ENCODE peak calls at places on chromosomes 4 and X, in ten cellular contexts. One of them, this sample, is unnamed.

GRCh38 chr4:2136736-2137135 is 77.6 kb downstream of the NAT8L start:
- DNase-seq in AG09309: no peak
- DNase-seq in left colon: no peak
- DNase-seq in right lobe of liver: no peak
- DNase-seq in NCI-H2171: no peak
- DNase-seq in activated T-cell treated with anti-CD3 and anti-CD28 coated beads, Interleukin-2, amount 50 U/mL, for 24 hours: no peak
- DNase-seq in stimulated activated CD8-positive, alpha-beta memory T cell treated with anti-CD3 and anti-CD28 coated beads, Interleukin-12 subunit alpha, Interleukin-12 subunit beta, amount 100 ng/mL, for 4 hours: no peak
- DNase-seq in mucosa of descending colon: no peak
- DNase-seq in hypothalamus: no peak
- DNase-seq in smooth muscle cell of the brain vasculature: no peak
- DNase-seq in this sample: no peak

GRCh38 chr4:151567056-151567455 is 158.1 kb downstream of the FHIP1A start:
- DNase-seq in AG09309: no peak
- DNase-seq in left colon: no peak
- DNase-seq in right lobe of liver: no peak
- DNase-seq in NCI-H2171: no peak
- DNase-seq in activated T-cell treated with anti-CD3 and anti-CD28 coated beads, Interleukin-2, amount 50 U/mL, for 24 hours: no peak
- DNase-seq in stimulated activated CD8-positive, alpha-beta memory T cell treated with anti-CD3 and anti-CD28 coated beads, Interleukin-12 subunit alpha, Interleukin-12 subunit beta, amount 100 ng/mL, for 4 hours: no peak
- DNase-seq in mucosa of descending colon: no peak
- DNase-seq in hypothalamus: no peak
- DNase-seq in smooth muscle cell of the brain vasculature: no peak
- DNase-seq in this sample: no peak

GRCh38 chr4:4868506-4869379 is 9.3 kb downstream of the MSX1 start:
- DNase-seq in AG09309: no peak
- DNase-seq in left colon: no peak
- DNase-seq in right lobe of liver: no peak
- DNase-seq in NCI-H2171: no peak
- DNase-seq in activated T-cell treated with anti-CD3 and anti-CD28 coated beads, Interleukin-2, amount 50 U/mL, for 24 hours: no peak
- DNase-seq in stimulated activated CD8-positive, alpha-beta memory T cell treated with anti-CD3 and anti-CD28 coated beads, Interleukin-12 subunit alpha, Interleukin-12 subunit beta, amount 100 ng/mL, for 4 hours: no peak
- DNase-seq in mucosa of descending colon: no peak
- DNase-seq in hypothalamus: no peak
- DNase-seq in smooth muscle cell of the brain vasculature: no peak
- DNase-seq in this sample: no peak

GRCh38 chr4:25938251-25939186 is 24.5 kb downstream of the SMIM20 start:
- DNase-seq in AG09309: peak; percentile 52
- DNase-seq in left colon: no peak
- DNase-seq in right lobe of liver: no peak
- DNase-seq in NCI-H2171: no peak
- DNase-seq in activated T-cell treated with anti-CD3 and anti-CD28 coated beads, Interleukin-2, amount 50 U/mL, for 24 hours: peak; percentile 38
- DNase-seq in stimulated activated CD8-positive, alpha-beta memory T cell treated with anti-CD3 and anti-CD28 coated beads, Interleukin-12 subunit alpha, Interleukin-12 subunit beta, amount 100 ng/mL, for 4 hours: no peak
- DNase-seq in mucosa of descending colon: no peak
- DNase-seq in hypothalamus: no peak
- DNase-seq in smooth muscle cell of the brain vasculature: no peak
- DNase-seq in this sample: no peak

GRCh38 chr4:75069493-75070074 is 136.7 kb downstream of the PARM1 start:
- DNase-seq in AG09309: no peak
- DNase-seq in left colon: no peak
- DNase-seq in right lobe of liver: no peak
- DNase-seq in NCI-H2171: no peak
- DNase-seq in activated T-cell treated with anti-CD3 and anti-CD28 coated beads, Interleukin-2, amount 50 U/mL, for 24 hours: no peak
- DNase-seq in stimulated activated CD8-positive, alpha-beta memory T cell treated with anti-CD3 and anti-CD28 coated beads, Interleukin-12 subunit alpha, Interleukin-12 subunit beta, amount 100 ng/mL, for 4 hours: no peak
- DNase-seq in mucosa of descending colon: no peak
- DNase-seq in hypothalamus: no peak
- DNase-seq in smooth muscle cell of the brain vasculature: no peak
- DNase-seq in this sample: no peak

GRCh38 chr4:37002625-37003024 is 241.9 kb upstream of the NWD2 start:
- DNase-seq in AG09309: no peak
- DNase-seq in left colon: no peak
- DNase-seq in right lobe of liver: no peak
- DNase-seq in NCI-H2171: no peak
- DNase-seq in activated T-cell treated with anti-CD3 and anti-CD28 coated beads, Interleukin-2, amount 50 U/mL, for 24 hours: no peak
- DNase-seq in stimulated activated CD8-positive, alpha-beta memory T cell treated with anti-CD3 and anti-CD28 coated beads, Interleukin-12 subunit alpha, Interleukin-12 subunit beta, amount 100 ng/mL, for 4 hours: no peak
- DNase-seq in mucosa of descending colon: no peak
- DNase-seq in hypothalamus: no peak
- DNase-seq in smooth muscle cell of the brain vasculature: no peak
- DNase-seq in this sample: no peak

GRCh38 chrX:14029039-14029424 is 660 bp downstream of the GEMIN8 start:
- DNase-seq in AG09309: no peak
- DNase-seq in left colon: no peak
- DNase-seq in right lobe of liver: no peak
- DNase-seq in NCI-H2171: no peak
- DNase-seq in activated T-cell treated with anti-CD3 and anti-CD28 coated beads, Interleukin-2, amount 50 U/mL, for 24 hours: no peak
- DNase-seq in stimulated activated CD8-positive, alpha-beta memory T cell treated with anti-CD3 and anti-CD28 coated beads, Interleukin-12 subunit alpha, Interleukin-12 subunit beta, amount 100 ng/mL, for 4 hours: no peak
- DNase-seq in mucosa of descending colon: no peak
- DNase-seq in hypothalamus: no peak
- DNase-seq in smooth muscle cell of the brain vasculature: no peak
- DNase-seq in this sample: no peak

GRCh38 chr4:31124008-31124645 is 404.0 kb downstream of the PCDH7 start:
- DNase-seq in AG09309: no peak
- DNase-seq in left colon: no peak
- DNase-seq in right lobe of liver: no peak
- DNase-seq in NCI-H2171: no peak
- DNase-seq in activated T-cell treated with anti-CD3 and anti-CD28 coated beads, Interleukin-2, amount 50 U/mL, for 24 hours: no peak
- DNase-seq in stimulated activated CD8-positive, alpha-beta memory T cell treated with anti-CD3 and anti-CD28 coated beads, Interleukin-12 subunit alpha, Interleukin-12 subunit beta, amount 100 ng/mL, for 4 hours: no peak
- DNase-seq in mucosa of descending colon: no peak
- DNase-seq in hypothalamus: no peak
- DNase-seq in smooth muscle cell of the brain vasculature: no peak
- DNase-seq in this sample: no peak

GRCh38 chrX:348461-349117 is 30.0 kb upstream of the GTPBP6 start:
- DNase-seq in AG09309: no peak
- DNase-seq in left colon: no peak
- DNase-seq in right lobe of liver: no peak
- DNase-seq in NCI-H2171: no peak
- DNase-seq in activated T-cell treated with anti-CD3 and anti-CD28 coated beads, Interleukin-2, amount 50 U/mL, for 24 hours: no peak
- DNase-seq in stimulated activated CD8-positive, alpha-beta memory T cell treated with anti-CD3 and anti-CD28 coated beads, Interleukin-12 subunit alpha, Interleukin-12 subunit beta, amount 100 ng/mL, for 4 hours: no peak
- DNase-seq in mucosa of descending colon: no peak
- DNase-seq in hypothalamus: no peak
- DNase-seq in smooth muscle cell of the brain vasculature: no peak
- DNase-seq in this sample: no peak

GRCh38 chr4:100742045-100742444 is 224.2 kb upstream of the EMCN start:
- DNase-seq in AG09309: peak; percentile 18
- DNase-seq in left colon: no peak
- DNase-seq in right lobe of liver: no peak
- DNase-seq in NCI-H2171: no peak
- DNase-seq in activated T-cell treated with anti-CD3 and anti-CD28 coated beads, Interleukin-2, amount 50 U/mL, for 24 hours: no peak
- DNase-seq in stimulated activated CD8-positive, alpha-beta memory T cell treated with anti-CD3 and anti-CD28 coated beads, Interleukin-12 subunit alpha, Interleukin-12 subunit beta, amount 100 ng/mL, for 4 hours: no peak
- DNase-seq in mucosa of descending colon: no peak
- DNase-seq in hypothalamus: no peak
- DNase-seq in smooth muscle cell of the brain vasculature: peak; percentile 7
- DNase-seq in this sample: no peak

GRCh38 chr4:72432282-72432681 is 136.7 kb downstream of the ADAMTS3 start:
- DNase-seq in AG09309: no peak
- DNase-seq in left colon: no peak
- DNase-seq in right lobe of liver: no peak
- DNase-seq in NCI-H2171: no peak
- DNase-seq in activated T-cell treated with anti-CD3 and anti-CD28 coated beads, Interleukin-2, amount 50 U/mL, for 24 hours: no peak
- DNase-seq in stimulated activated CD8-positive, alpha-beta memory T cell treated with anti-CD3 and anti-CD28 coated beads, Interleukin-12 subunit alpha, Interleukin-12 subunit beta, amount 100 ng/mL, for 4 hours: no peak
- DNase-seq in mucosa of descending colon: no peak
- DNase-seq in hypothalamus: no peak
- DNase-seq in smooth muscle cell of the brain vasculature: no peak
- DNase-seq in this sample: no peak

GRCh38 chr4:143554728-143555597 is 41.5 kb downstream of the SMARCA5 start:
- DNase-seq in AG09309: no peak
- DNase-seq in left colon: no peak
- DNase-seq in right lobe of liver: no peak
- DNase-seq in NCI-H2171: no peak
- DNase-seq in activated T-cell treated with anti-CD3 and anti-CD28 coated beads, Interleukin-2, amount 50 U/mL, for 24 hours: no peak
- DNase-seq in stimulated activated CD8-positive, alpha-beta memory T cell treated with anti-CD3 and anti-CD28 coated beads, Interleukin-12 subunit alpha, Interleukin-12 subunit beta, amount 100 ng/mL, for 4 hours: no peak
- DNase-seq in mucosa of descending colon: no peak
- DNase-seq in hypothalamus: no peak
- DNase-seq in smooth muscle cell of the brain vasculature: no peak
- DNase-seq in this sample: no peak

GRCh38 chrX:153853180-153853901 is 23.0 kb upstream of the PDZD4 start:
- DNase-seq in AG09309: no peak
- DNase-seq in left colon: no peak
- DNase-seq in right lobe of liver: no peak
- DNase-seq in NCI-H2171: no peak
- DNase-seq in activated T-cell treated with anti-CD3 and anti-CD28 coated beads, Interleukin-2, amount 50 U/mL, for 24 hours: no peak
- DNase-seq in stimulated activated CD8-positive, alpha-beta memory T cell treated with anti-CD3 and anti-CD28 coated beads, Interleukin-12 subunit alpha, Interleukin-12 subunit beta, amount 100 ng/mL, for 4 hours: no peak
- DNase-seq in mucosa of descending colon: no peak
- DNase-seq in hypothalamus: no peak
- DNase-seq in smooth muscle cell of the brain vasculature: no peak
- DNase-seq in this sample: no peak

GRCh38 chr4:156939801-156940200 is 31.8 kb downstream of the PDGFC start:
- DNase-seq in AG09309: no peak
- DNase-seq in left colon: no peak
- DNase-seq in right lobe of liver: no peak
- DNase-seq in NCI-H2171: no peak
- DNase-seq in activated T-cell treated with anti-CD3 and anti-CD28 coated beads, Interleukin-2, amount 50 U/mL, for 24 hours: no peak
- DNase-seq in stimulated activated CD8-positive, alpha-beta memory T cell treated with anti-CD3 and anti-CD28 coated beads, Interleukin-12 subunit alpha, Interleukin-12 subunit beta, amount 100 ng/mL, for 4 hours: no peak
- DNase-seq in mucosa of descending colon: no peak
- DNase-seq in hypothalamus: no peak
- DNase-seq in smooth muscle cell of the brain vasculature: no peak
- DNase-seq in this sample: no peak

GRCh38 chr4:7970031-7970946 is 30.6 kb upstream of the AFAP1 start:
- DNase-seq in AG09309: no peak
- DNase-seq in left colon: peak; percentile 82
- DNase-seq in right lobe of liver: no peak
- DNase-seq in NCI-H2171: no peak
- DNase-seq in activated T-cell treated with anti-CD3 and anti-CD28 coated beads, Interleukin-2, amount 50 U/mL, for 24 hours: peak; percentile 69
- DNase-seq in stimulated activated CD8-positive, alpha-beta memory T cell treated with anti-CD3 and anti-CD28 coated beads, Interleukin-12 subunit alpha, Interleukin-12 subunit beta, amount 100 ng/mL, for 4 hours: no peak
- DNase-seq in mucosa of descending colon: peak; percentile 75
- DNase-seq in hypothalamus: no peak
- DNase-seq in smooth muscle cell of the brain vasculature: no peak
- DNase-seq in this sample: no peak

GRCh38 chr4:7415927-7416686 is 18.6 kb downstream of the PSAPL1 start:
- DNase-seq in AG09309: no peak
- DNase-seq in left colon: peak; percentile 15
- DNase-seq in right lobe of liver: no peak
- DNase-seq in NCI-H2171: no peak
- DNase-seq in activated T-cell treated with anti-CD3 and anti-CD28 coated beads, Interleukin-2, amount 50 U/mL, for 24 hours: peak; percentile 7
- DNase-seq in stimulated activated CD8-positive, alpha-beta memory T cell treated with anti-CD3 and anti-CD28 coated beads, Interleukin-12 subunit alpha, Interleukin-12 subunit beta, amount 100 ng/mL, for 4 hours: no peak
- DNase-seq in mucosa of descending colon: no peak
- DNase-seq in hypothalamus: no peak
- DNase-seq in smooth muscle cell of the brain vasculature: no peak
- DNase-seq in this sample: no peak

GRCh38 chr4:151039733-151040132 is 24.6 kb upstream of the LRBA start:
- DNase-seq in AG09309: no peak
- DNase-seq in left colon: no peak
- DNase-seq in right lobe of liver: no peak
- DNase-seq in NCI-H2171: no peak
- DNase-seq in activated T-cell treated with anti-CD3 and anti-CD28 coated beads, Interleukin-2, amount 50 U/mL, for 24 hours: no peak
- DNase-seq in stimulated activated CD8-positive, alpha-beta memory T cell treated with anti-CD3 and anti-CD28 coated beads, Interleukin-12 subunit alpha, Interleukin-12 subunit beta, amount 100 ng/mL, for 4 hours: no peak
- DNase-seq in mucosa of descending colon: no peak
- DNase-seq in hypothalamus: no peak
- DNase-seq in smooth muscle cell of the brain vasculature: no peak
- DNase-seq in this sample: no peak

GRCh38 chr4:17511041-17511949 is 595 bp downstream of the QDPR start:
- DNase-seq in AG09309: no peak
- DNase-seq in left colon: peak; percentile 62
- DNase-seq in right lobe of liver: peak; percentile 89
- DNase-seq in NCI-H2171: no peak
- DNase-seq in activated T-cell treated with anti-CD3 and anti-CD28 coated beads, Interleukin-2, amount 50 U/mL, for 24 hours: peak; percentile 79
- DNase-seq in stimulated activated CD8-positive, alpha-beta memory T cell treated with anti-CD3 and anti-CD28 coated beads, Interleukin-12 subunit alpha, Interleukin-12 subunit beta, amount 100 ng/mL, for 4 hours: no peak
- DNase-seq in mucosa of descending colon: peak; percentile 59
- DNase-seq in hypothalamus: peak; percentile 58
- DNase-seq in smooth muscle cell of the brain vasculature: no peak
- DNase-seq in this sample: peak; percentile 27

GRCh38 chrX:71118032-71118984 is at the start of gene MED12:
- DNase-seq in AG09309: peak; percentile 24
- DNase-seq in left colon: peak; percentile 82
- DNase-seq in right lobe of liver: peak; percentile 85
- DNase-seq in NCI-H2171: peak; percentile 68
- DNase-seq in activated T-cell treated with anti-CD3 and anti-CD28 coated beads, Interleukin-2, amount 50 U/mL, for 24 hours: peak; percentile 89
- DNase-seq in stimulated activated CD8-positive, alpha-beta memory T cell treated with anti-CD3 and anti-CD28 coated beads, Interleukin-12 subunit alpha, Interleukin-12 subunit beta, amount 100 ng/mL, for 4 hours: peak; percentile 65
- DNase-seq in mucosa of descending colon: peak; percentile 86
- DNase-seq in hypothalamus: peak; percentile 84
- DNase-seq in smooth muscle cell of the brain vasculature: peak; percentile 46
- DNase-seq in this sample: peak; percentile 77

GRCh38 chrX:21963736-21964135 is 23.2 kb downstream of the SMS start:
- DNase-seq in AG09309: no peak
- DNase-seq in left colon: no peak
- DNase-seq in right lobe of liver: no peak
- DNase-seq in NCI-H2171: no peak
- DNase-seq in activated T-cell treated with anti-CD3 and anti-CD28 coated beads, Interleukin-2, amount 50 U/mL, for 24 hours: no peak
- DNase-seq in stimulated activated CD8-positive, alpha-beta memory T cell treated with anti-CD3 and anti-CD28 coated beads, Interleukin-12 subunit alpha, Interleukin-12 subunit beta, amount 100 ng/mL, for 4 hours: no peak
- DNase-seq in mucosa of descending colon: no peak
- DNase-seq in hypothalamus: no peak
- DNase-seq in smooth muscle cell of the brain vasculature: no peak
- DNase-seq in this sample: no peak

GRCh38 chr4:8157496-8157895 is 1.1 kb downstream of the ABLIM2 start:
- DNase-seq in AG09309: no peak
- DNase-seq in left colon: no peak
- DNase-seq in right lobe of liver: no peak
- DNase-seq in NCI-H2171: no peak
- DNase-seq in activated T-cell treated with anti-CD3 and anti-CD28 coated beads, Interleukin-2, amount 50 U/mL, for 24 hours: no peak
- DNase-seq in stimulated activated CD8-positive, alpha-beta memory T cell treated with anti-CD3 and anti-CD28 coated beads, Interleukin-12 subunit alpha, Interleukin-12 subunit beta, amount 100 ng/mL, for 4 hours: no peak
- DNase-seq in mucosa of descending colon: peak; percentile 28
- DNase-seq in hypothalamus: no peak
- DNase-seq in smooth muscle cell of the brain vasculature: no peak
- DNase-seq in this sample: no peak

GRCh38 chr4:168475745-168476144 is 4.5 kb downstream of the DDX60L start:
- DNase-seq in AG09309: no peak
- DNase-seq in left colon: no peak
- DNase-seq in right lobe of liver: no peak
- DNase-seq in NCI-H2171: no peak
- DNase-seq in activated T-cell treated with anti-CD3 and anti-CD28 coated beads, Interleukin-2, amount 50 U/mL, for 24 hours: no peak
- DNase-seq in stimulated activated CD8-positive, alpha-beta memory T cell treated with anti-CD3 and anti-CD28 coated beads, Interleukin-12 subunit alpha, Interleukin-12 subunit beta, amount 100 ng/mL, for 4 hours: no peak
- DNase-seq in mucosa of descending colon: no peak
- DNase-seq in hypothalamus: no peak
- DNase-seq in smooth muscle cell of the brain vasculature: no peak
- DNase-seq in this sample: no peak

GRCh38 chr4:48388504-48389154 is 47.3 kb downstream of the SLAIN2 start:
- DNase-seq in AG09309: no peak
- DNase-seq in left colon: no peak
- DNase-seq in right lobe of liver: no peak
- DNase-seq in NCI-H2171: no peak
- DNase-seq in activated T-cell treated with anti-CD3 and anti-CD28 coated beads, Interleukin-2, amount 50 U/mL, for 24 hours: no peak
- DNase-seq in stimulated activated CD8-positive, alpha-beta memory T cell treated with anti-CD3 and anti-CD28 coated beads, Interleukin-12 subunit alpha, Interleukin-12 subunit beta, amount 100 ng/mL, for 4 hours: no peak
- DNase-seq in mucosa of descending colon: no peak
- DNase-seq in hypothalamus: no peak
- DNase-seq in smooth muscle cell of the brain vasculature: no peak
- DNase-seq in this sample: no peak

GRCh38 chr4:3021127-3021526 is 53.2 kb downstream of the HTT-AS start:
- DNase-seq in AG09309: no peak
- DNase-seq in left colon: no peak
- DNase-seq in right lobe of liver: no peak
- DNase-seq in NCI-H2171: no peak
- DNase-seq in activated T-cell treated with anti-CD3 and anti-CD28 coated beads, Interleukin-2, amount 50 U/mL, for 24 hours: no peak
- DNase-seq in stimulated activated CD8-positive, alpha-beta memory T cell treated with anti-CD3 and anti-CD28 coated beads, Interleukin-12 subunit alpha, Interleukin-12 subunit beta, amount 100 ng/mL, for 4 hours: no peak
- DNase-seq in mucosa of descending colon: no peak
- DNase-seq in hypothalamus: no peak
- DNase-seq in smooth muscle cell of the brain vasculature: no peak
- DNase-seq in this sample: no peak

GRCh38 chrX:120769576-120770341 is 105.9 kb downstream of the CT47B1 start:
- DNase-seq in AG09309: peak; percentile 62
- DNase-seq in left colon: no peak
- DNase-seq in right lobe of liver: no peak
- DNase-seq in NCI-H2171: no peak
- DNase-seq in activated T-cell treated with anti-CD3 and anti-CD28 coated beads, Interleukin-2, amount 50 U/mL, for 24 hours: no peak
- DNase-seq in stimulated activated CD8-positive, alpha-beta memory T cell treated with anti-CD3 and anti-CD28 coated beads, Interleukin-12 subunit alpha, Interleukin-12 subunit beta, amount 100 ng/mL, for 4 hours: no peak
- DNase-seq in mucosa of descending colon: no peak
- DNase-seq in hypothalamus: no peak
- DNase-seq in smooth muscle cell of the brain vasculature: no peak
- DNase-seq in this sample: no peak

GRCh38 chrX:19237919-19238318 is 105.8 kb upstream of the PDHA1 start:
- DNase-seq in AG09309: no peak
- DNase-seq in left colon: no peak
- DNase-seq in right lobe of liver: no peak
- DNase-seq in NCI-H2171: no peak
- DNase-seq in activated T-cell treated with anti-CD3 and anti-CD28 coated beads, Interleukin-2, amount 50 U/mL, for 24 hours: no peak
- DNase-seq in stimulated activated CD8-positive, alpha-beta memory T cell treated with anti-CD3 and anti-CD28 coated beads, Interleukin-12 subunit alpha, Interleukin-12 subunit beta, amount 100 ng/mL, for 4 hours: no peak
- DNase-seq in mucosa of descending colon: no peak
- DNase-seq in hypothalamus: no peak
- DNase-seq in smooth muscle cell of the brain vasculature: no peak
- DNase-seq in this sample: no peak

GRCh38 chr4:130985371-130985770 is 1889.4 kb downstream of the C4orf33 start:
- DNase-seq in AG09309: no peak
- DNase-seq in left colon: no peak
- DNase-seq in right lobe of liver: no peak
- DNase-seq in NCI-H2171: no peak
- DNase-seq in activated T-cell treated with anti-CD3 and anti-CD28 coated beads, Interleukin-2, amount 50 U/mL, for 24 hours: no peak
- DNase-seq in stimulated activated CD8-positive, alpha-beta memory T cell treated with anti-CD3 and anti-CD28 coated beads, Interleukin-12 subunit alpha, Interleukin-12 subunit beta, amount 100 ng/mL, for 4 hours: no peak
- DNase-seq in mucosa of descending colon: no peak
- DNase-seq in hypothalamus: no peak
- DNase-seq in smooth muscle cell of the brain vasculature: no peak
- DNase-seq in this sample: no peak

GRCh38 chr4:6361076-6361784 is 91.6 kb downstream of the WFS1 start:
- DNase-seq in AG09309: no peak
- DNase-seq in left colon: no peak
- DNase-seq in right lobe of liver: peak; percentile 9
- DNase-seq in NCI-H2171: no peak
- DNase-seq in activated T-cell treated with anti-CD3 and anti-CD28 coated beads, Interleukin-2, amount 50 U/mL, for 24 hours: no peak
- DNase-seq in stimulated activated CD8-positive, alpha-beta memory T cell treated with anti-CD3 and anti-CD28 coated beads, Interleukin-12 subunit alpha, Interleukin-12 subunit beta, amount 100 ng/mL, for 4 hours: no peak
- DNase-seq in mucosa of descending colon: no peak
- DNase-seq in hypothalamus: no peak
- DNase-seq in smooth muscle cell of the brain vasculature: no peak
- DNase-seq in this sample: no peak

This sample was measured in progenitor cell of endocrine pancreas.